ENCODE peak calls at places on chromosomes 4 and X, in five cellular contexts. C, E, U, B and K are unnamed samples. For H3K4me1, the result is how much of the 10 kb centered on the place peaks cover.

GRCh38 chr4:123232439-123232838 is 164.2 kb upstream of the SPRY1 start:
- DNase-seq in C (no peak), E (no peak), U (no peak), B (no peak), K (no peak)

GRCh38 chr4:25253072-25253447 is 19.2 kb downstream of the PI4K2B start:
- DNase-seq in C (no peak), E (no peak), U (no peak), B (no peak), K (no peak)

GRCh38 chr4:24880171-24880570 is 32.7 kb downstream of the CCDC149 start:
- DNase-seq in C (no peak), E (no peak), U (no peak), B (no peak), K (no peak)

GRCh38 chr4:188037003-188037713 is 41.6 kb downstream of the ZFP42 start:
- DNase-seq in C (no peak), E (no peak), U (no peak), B (no peak), K (no peak)

GRCh38 chr4:128917781-128918180 is 108.3 kb downstream of the JADE1 start:
- DNase-seq in C (no peak), E (no peak), U (no peak), B (no peak), K (no peak)

GRCh38 chrX:77440310-77440709 is 6.9 kb upstream of the FGF16 start:
- DNase-seq in C (no peak), E (no peak), U (no peak), B (no peak), K (no peak)

GRCh38 chr4:100189820-100190642 is at the start of gene DDIT4L:
- DNase-seq in C (peak), E (peak), U (peak), B (peak), K (no peak)

GRCh38 chr4:174714393-174715211 is 114.4 kb downstream of the GLRA3 start:
- DNase-seq in C (no peak), E (peak), U (peak), B (no peak), K (no peak)

GRCh38 chrX:20711366-20711765 is 444.7 kb upstream of the RPS6KA3 start:
- DNase-seq in C (no peak), E (no peak), U (no peak), B (no peak), K (no peak)

GRCh38 chr4:184280104-184280503 is 62.4 kb upstream of the ENPP6 start:
- DNase-seq in C (no peak), E (no peak), U (no peak), B (no peak), K (no peak)
- H3K4me1 ChIP-seq in C (under half), E (under half), U (under half), B (under half), K (under half)

GRCh38 chr4:109494538-109494937 is 60.9 kb downstream of the SEC24B start:
- DNase-seq in C (no peak), E (no peak), U (no peak), B (no peak), K (no peak)
- TF ChIP-seq POLR2A in C (no peak), E (no peak), U (no peak), B (no peak), K (no peak)

DNA sequence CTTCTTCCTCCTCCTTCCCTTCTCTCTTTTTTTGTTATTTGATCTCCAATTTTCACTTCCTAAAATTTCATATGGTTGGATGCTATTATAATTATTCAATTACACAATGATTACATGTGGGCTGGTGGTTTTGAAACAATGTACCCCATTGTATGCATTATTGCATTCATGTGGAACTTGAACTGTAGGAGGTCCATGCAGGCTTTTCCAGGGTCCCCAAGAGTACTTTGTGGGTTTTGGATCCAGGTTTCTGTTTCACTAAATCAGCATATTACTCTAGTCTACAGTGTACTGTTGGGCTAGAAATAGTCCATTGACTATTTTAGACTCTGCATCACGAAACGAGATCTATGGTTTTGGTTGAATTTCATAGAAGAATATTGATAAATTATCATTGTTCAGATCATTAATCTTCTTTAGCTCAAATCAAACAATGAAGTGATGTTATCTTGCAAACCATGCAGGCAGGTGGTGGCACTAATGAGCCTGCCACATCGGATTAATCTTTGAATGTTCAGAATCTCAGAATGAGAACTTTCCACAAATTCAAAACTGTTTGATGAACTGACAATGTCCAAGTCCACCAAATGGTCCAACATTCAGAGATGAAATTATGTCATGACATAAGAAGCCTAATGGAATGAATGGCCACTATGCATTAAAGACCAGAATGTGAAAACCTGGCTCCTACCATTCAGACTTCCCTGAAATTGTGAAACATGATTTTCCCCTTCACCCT is 67.7 kb downstream of the SORBS2 start:
- DNase-seq in C (no peak), E (no peak), U (no peak), B (no peak), K (no peak)
- H3K4me1 ChIP-seq in C (under half), E (under half), U (under half), B (under half), K (under half)

GRCh38 chrX:154380153-154380552 is 1.1 kb downstream of the EMD start:
- DNase-seq in C (peak), E (no peak), U (no peak), B (no peak), K (no peak)

GRCh38 chrX:154378799-154379568 is at the start of gene EMD:
- DNase-seq in C (peak), E (peak), U (peak), B (peak), K (peak)

GRCh38 chrX:154378059-154378798 is 866 bp upstream of the EMD start:
- DNase-seq in C (peak), E (peak), U (no peak), B (peak), K (peak)

GRCh38 chrX:154380787-154381186 is 1.7 kb downstream of the EMD start:
- DNase-seq in C (peak), E (no peak), U (no peak), B (no peak), K (no peak)

DNA sequence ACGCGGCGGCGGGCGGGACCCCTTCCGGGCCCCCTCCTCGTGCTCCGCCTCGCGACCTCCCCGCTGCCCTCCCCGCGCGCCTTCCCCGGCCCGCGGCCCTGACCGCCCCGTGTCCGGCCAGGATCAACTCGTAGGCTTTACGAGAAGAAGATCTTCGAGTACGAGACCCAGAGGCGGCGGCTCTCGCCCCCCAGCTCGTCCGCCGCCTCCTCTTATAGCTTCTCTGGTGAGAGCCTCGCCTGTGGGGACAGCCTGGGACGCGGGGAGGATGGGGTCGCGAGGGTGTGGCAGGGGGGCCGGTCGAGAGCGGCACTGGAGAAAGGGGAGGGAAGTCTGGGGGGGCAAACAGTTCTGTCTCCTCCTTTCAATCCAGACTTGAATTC is 465 bp downstream of the EMD start:
- DNase-seq in C (no peak), E (no peak), U (no peak), B (no peak), K (no peak)
- TF ChIP-seq POLR2A in C (no peak), E (no peak), U (no peak), B (no peak), K (no peak)

DNA sequence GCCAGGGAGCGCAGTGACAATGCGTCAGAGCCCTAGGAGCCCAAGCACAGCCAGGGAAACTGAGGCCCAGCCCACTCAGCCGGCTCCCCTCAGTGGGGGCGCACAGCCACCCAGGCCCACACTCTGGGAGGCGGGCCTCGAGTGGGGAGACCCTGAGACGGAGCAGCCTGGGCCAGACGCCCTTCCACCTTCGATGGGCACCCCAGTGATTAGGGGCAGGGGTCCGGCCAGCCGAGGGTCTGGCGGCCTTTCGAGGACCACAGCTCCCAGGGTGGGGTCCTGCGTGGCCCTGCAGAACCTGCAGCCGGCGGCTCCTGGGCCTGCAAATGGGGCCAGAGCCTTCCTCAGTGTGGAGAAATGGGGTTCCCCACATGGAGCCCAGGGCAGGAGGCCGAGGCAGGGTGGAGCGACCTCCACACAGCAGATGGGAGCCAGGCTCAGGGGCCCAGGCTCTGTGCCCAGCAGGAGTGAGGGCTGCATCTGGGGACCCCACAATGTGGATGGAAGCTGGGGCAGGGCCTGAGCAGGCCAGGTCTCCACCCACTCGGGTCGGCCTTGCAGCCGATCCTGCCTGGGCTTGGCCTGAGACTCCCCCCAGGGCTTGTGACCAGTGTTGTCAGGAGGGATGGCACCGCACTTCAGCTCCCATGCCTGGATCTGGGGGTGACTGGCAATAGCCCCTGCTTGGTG is 5.0 kb downstream of the HGFAC start:
- DNase-seq in C (peak), E (no peak), U (no peak), B (no peak), K (no peak)
- H3K4me1 ChIP-seq in C (under half), E (under half), U (under half), B (under half), K (under half)

DNA sequence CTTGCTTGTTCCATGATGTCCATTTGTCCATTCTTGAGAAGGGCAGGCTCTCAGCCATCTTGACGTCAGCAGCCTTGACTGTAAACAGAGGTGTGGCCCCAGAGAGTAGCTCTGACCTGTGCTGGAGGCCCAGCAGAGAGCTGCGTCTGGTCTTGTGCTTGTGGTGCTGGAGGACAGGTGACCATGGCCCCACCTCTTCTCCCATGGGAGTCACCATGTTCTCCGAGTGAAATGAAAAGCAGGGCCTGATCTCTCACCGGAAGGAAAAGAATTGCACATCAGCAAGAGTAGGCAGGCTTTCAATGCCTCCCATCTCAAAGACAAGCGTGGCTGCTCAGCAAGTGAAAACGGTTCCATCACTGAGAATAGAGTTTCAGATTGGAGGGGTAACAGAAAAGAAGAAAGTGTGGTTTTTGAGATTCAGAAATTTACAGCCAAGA is 11.5 kb downstream of the PARM1 start:
- DNase-seq in C (no peak), E (peak), U (no peak), B (peak), K (peak)
- TF ChIP-seq POLR2A in C (no peak), E (no peak), U (no peak), B (no peak), K (no peak)